ENCODE peak calls at places on chromosomes 6 and 20, in six cellular contexts. F is H9; O is HuH-7.5; J is SIG-M5; K is activated effector memory CD4-positive, alpha-beta T cell treated with Interleukin-2 at 50 U/mL for 16 hours; X is stimulated activated CD4-positive, alpha-beta T cell treated with anti-CD3 and anti-CD28 coated beads, Interleukin-4, amount 100 ng/mL, for 48 hours. H is an unnamed sample.

GRCh38 chr20:50286609-50287008 is 96.0 kb downstream of the CEBPB start:
- DNase-seq in O (no peak), F (peak; percentile 52), X (no peak), K (no peak), J (no peak), H (no peak)

GRCh38 chr6:136525586-136526195 is 24.5 kb downstream of the MAP7 start:
- DNase-seq in F (no peak), O (no peak), J (no peak), X (no peak), K (no peak), H (no peak)

GRCh38 chr20:44776977-44777376 is 31.3 kb downstream of the KCNK15 start:
- DNase-seq in K (no peak), F (no peak), J (no peak), O (no peak), X (no peak), H (peak; percentile 28)

GRCh38 chr6:74956559-74957428 is 249.1 kb downstream of the COL12A1 start:
- DNase-seq in X (no peak), F (no peak), K (no peak), O (no peak), J (no peak), H (no peak)

GRCh38 chr6:147782302-147782701 is 273.8 kb downstream of the SAMD5 start:
- DNase-seq in J (no peak), O (no peak), K (no peak), F (no peak), X (no peak), H (no peak)

GRCh38 chr6:104969108-104969507 is 12.2 kb downstream of the LIN28B start:
- DNase-seq in J (no peak), O (no peak), K (no peak), X (no peak), F (no peak), H (no peak)

GRCh38 chr6:390914-391558 is 516 bp upstream of the IRF4 start:
- DNase-seq in X (no peak), F (peak; percentile 71), O (no peak), K (no peak), J (no peak), H (no peak)

GRCh38 chr6:43923376-43924221 is 153.6 kb downstream of the VEGFA start:
- DNase-seq in J (no peak), K (no peak), F (no peak), O (no peak), X (no peak), H (no peak)

GRCh38 chr6:129490551-129491245 is 219.3 kb downstream of the ARHGAP18 start:
- DNase-seq in K (peak; percentile 32), O (no peak), X (no peak), F (no peak), J (peak; percentile 33), H (peak; percentile 86)